ENCODE peak calls at places on chromosomes 1 and 21, in four cellular contexts. N, H, Q and Z are unnamed samples.

GRCh38 chr1:65170511-65171142 is 22.6 kb downstream of the AK4 start:
- DNase-seq in N (no peak), H (no peak), Q (no peak), Z (no peak)

GRCh38 chr1:119361611-119362010 is 7.0 kb upstream of the HAO2 start:
- DNase-seq in N (no peak), H (no peak), Q (no peak), Z (no peak)

GRCh38 chr21:41668051-41668541 is 98.8 kb downstream of the RIPK4 start:
- DNase-seq in N (no peak), H (no peak), Q (no peak), Z (no peak)

GRCh38 chr1:201433609-201434008 is 12.1 kb upstream of the TNNI1 start:
- DNase-seq in N (no peak), H (no peak), Q (no peak), Z (no peak)

GRCh38 chr1:9459784-9460407 is 79.4 kb upstream of the SLC25A33 start:
- DNase-seq in N (no peak), H (no peak), Q (no peak), Z (no peak)

GRCh38 chr1:56098956-56099355 is 480.4 kb downstream of the PLPP3 start:
- DNase-seq in N (no peak), H (no peak), Q (no peak), Z (no peak)

GRCh38 chr1:86429830-86430229 is 5.9 kb downstream of the CLCA2 start:
- DNase-seq in N (peak; percentile 46), H (no peak), Q (peak; percentile 25), Z (no peak)

GRCh38 chr1:210598135-210598652 is 269.5 kb downstream of the HHAT start:
- DNase-seq in N (peak; percentile 98), H (peak; percentile 20), Q (peak; percentile 43), Z (no peak)

GRCh38 chr1:161193561-161194235 is 5.2 kb downstream of the ADAMTS4 start:
- DNase-seq in N (no peak), H (no peak), Q (no peak), Z (no peak)

GRCh38 chr1:59526240-59526639 is 229.3 kb downstream of the FGGY start:
- DNase-seq in N (no peak), H (no peak), Q (no peak), Z (no peak)

GRCh38 chr1:12810691-12811408 is 19.7 kb downstream of the PRAMEF1 start:
- DNase-seq in N (no peak), H (no peak), Q (peak; percentile 64), Z (no peak)

GRCh38 chr1:197314672-197315071 is 46.6 kb downstream of the CRB1 start:
- DNase-seq in N (no peak), H (no peak), Q (no peak), Z (no peak)

GRCh38 chr1:22594396-22594795 is 31.1 kb downstream of the EPHA8 start:
- DNase-seq in N (no peak), H (no peak), Q (no peak), Z (no peak)

GRCh38 chr1:24526940-24527542 is 24.4 kb downstream of the RCAN3 start:
- DNase-seq in N (peak; percentile 25), H (no peak), Q (peak; percentile 54), Z (peak; percentile 72)

GRCh38 chr1:215566556-215567490 is at the start of gene KCTD3:
- DNase-seq in N (peak; percentile 81), H (peak; percentile 64), Q (peak; percentile 87), Z (peak; percentile 80)

GRCh38 chr1:175829845-175830244 is 86.5 kb upstream of the TNR start:
- DNase-seq in N (no peak), H (no peak), Q (no peak), Z (no peak)

GRCh38 chr1:98210064-98210463 is 289.2 kb upstream of the DPYD start:
- DNase-seq in N (peak; percentile 81), H (peak; percentile 13), Q (no peak), Z (peak; percentile 35)

GRCh38 chr1:177132141-177132540 is 32.4 kb downstream of the ASTN1 start:
- DNase-seq in N (no peak), H (no peak), Q (no peak), Z (no peak)

GRCh38 chr1:79198841-79199240 is 192.3 kb upstream of the ADGRL4 start:
- DNase-seq in N (no peak), H (no peak), Q (no peak), Z (no peak)

GRCh38 chr1:173531069-173531693 is 54.0 kb downstream of the PRDX6 start:
- DNase-seq in N (no peak), H (no peak), Q (no peak), Z (peak; percentile 17)

GRCh38 chr1:26154750-26155149 is 4.1 kb upstream of the FAM110D start:
- DNase-seq in N (no peak), H (no peak), Q (no peak), Z (peak; percentile 92)

GRCh38 chr1:224700915-224701531 is 84.9 kb downstream of the CNIH3 start:
- DNase-seq in N (peak; percentile 24), H (peak; percentile 19), Q (peak; percentile 56), Z (peak; percentile 88)

GRCh38 chr1:248861621-248862020 is 2.7 kb upstream of the ZNF692 start:
- DNase-seq in N (no peak), H (no peak), Q (no peak), Z (no peak)

GRCh38 chr21:46366966-46367365 is 43.0 kb downstream of the PCNT start:
- DNase-seq in N (no peak), H (no peak), Q (no peak), Z (no peak)

GRCh38 chr1:56502700-56503245 is 76.6 kb downstream of the PLPP3 start:
- DNase-seq in N (peak; percentile 11), H (peak; percentile 37), Q (peak; percentile 76), Z (no peak)

GRCh38 chr1:245512181-245512888 is 357.6 kb downstream of the KIF26B start:
- DNase-seq in N (no peak), H (no peak), Q (no peak), Z (no peak)

GRCh38 chr1:112576240-112576639 is 42.7 kb downstream of the ST7L start:
- DNase-seq in N (no peak), H (no peak), Q (no peak), Z (no peak)

GRCh38 chr1:53145942-53146708 is 3.7 kb upstream of the SLC1A7 start:
- DNase-seq in N (peak; percentile 95), H (peak; percentile 85), Q (peak; percentile 72), Z (no peak)

GRCh38 chr1:240468616-240469015 is 143.3 kb downstream of the GREM2 start:
- DNase-seq in N (no peak), H (no peak), Q (no peak), Z (no peak)

GRCh38 chr1:86068841-86069756 is 87.5 kb downstream of the COL24A1 start:
- DNase-seq in N (no peak), H (no peak), Q (no peak), Z (no peak)

GRCh38 chr1:54596756-54597155 is 26.6 kb downstream of the FAM151A start:
- DNase-seq in N (no peak), H (no peak), Q (no peak), Z (no peak)

GRCh38 chr1:19232526-19232851 is 18.8 kb downstream of the EMC1 start:
- DNase-seq in N (no peak), H (peak; percentile 25), Q (no peak), Z (no peak)

DNA sequence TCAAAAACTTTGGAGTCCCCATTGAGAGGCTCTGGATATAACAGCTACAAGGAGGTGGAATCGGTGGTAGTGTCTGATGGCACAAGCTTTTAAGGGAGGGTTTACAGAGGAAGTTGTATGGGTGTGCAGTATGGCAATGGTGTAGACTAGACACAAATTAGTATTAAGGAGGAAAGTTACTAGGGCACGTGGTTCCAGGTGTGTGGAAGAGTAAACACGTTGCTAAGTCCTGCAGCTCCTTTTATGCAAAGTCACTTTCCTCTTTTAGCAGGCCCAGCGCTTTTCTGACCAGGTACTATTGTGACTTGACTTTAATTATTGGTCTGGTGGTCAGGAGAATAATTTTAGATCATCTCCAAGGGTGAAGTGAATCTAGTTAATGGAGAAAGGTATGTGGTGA is 287.5 kb upstream of the B3GALT2 start:
- DNase-seq in N (no peak), H (no peak), Q (no peak), Z (no peak)
- TF ChIP-seq JUNB in N (no peak), H (no peak), Q (no peak), Z (no peak)

DNA sequence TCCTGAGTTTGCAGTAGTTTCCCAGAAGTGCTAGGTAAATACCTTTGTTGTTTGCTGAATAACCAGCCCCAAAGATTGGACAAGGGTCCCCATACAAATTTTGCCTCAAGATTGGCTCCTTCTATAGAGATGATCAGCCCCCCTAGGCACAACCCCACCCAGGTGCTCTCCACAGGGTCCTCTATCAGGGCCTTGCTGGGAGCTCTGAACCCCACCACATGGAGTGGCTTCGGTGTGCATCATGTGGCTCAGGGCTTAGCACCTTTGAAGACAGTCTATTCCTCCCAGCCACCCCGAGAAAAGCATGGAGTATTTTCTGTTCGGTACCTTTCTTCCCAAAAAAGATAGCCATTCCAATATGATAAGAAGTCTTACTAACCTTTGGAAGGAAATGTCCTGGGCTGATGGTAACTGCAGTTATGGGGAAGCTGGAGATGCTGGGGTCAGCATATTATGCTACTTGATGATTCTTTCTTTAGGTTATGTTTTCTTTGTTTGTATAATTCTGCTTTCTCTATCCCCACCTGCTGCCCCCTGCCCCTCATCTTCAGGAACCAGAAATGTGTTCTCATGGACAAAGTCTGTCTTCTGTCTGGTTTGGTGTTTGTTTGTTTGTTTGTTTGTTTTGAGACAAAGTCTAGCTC is 5.0 kb upstream of the TSPAN1 start:
- DNase-seq in N (no peak), H (no peak), Q (no peak), Z (no peak)
- H3K4me1 ChIP-seq in N (peaks cover 18% of the 10 kb centered on the region), H (peaks cover 17% of the 10 kb centered on the region), Q (peaks cover 41% of the 10 kb centered on the region), Z (peaks cover 30% of the 10 kb centered on the region)

GRCh38 chr1:155324717-155325595 is 4.3 kb downstream of the RUSC1 start:
- DNase-seq in N (peak; percentile 72), H (peak; percentile 45), Q (peak; percentile 72), Z (peak; percentile 94)
- TF ChIP-seq CTCF in N (peak; percentile 51), H (peak; percentile 79), Q (peak; percentile 61), Z (peak; percentile 67)

GRCh38 chr1:58390051-58390450 is 156.5 kb downstream of the OMA1 start:
- DNase-seq in N (no peak), H (no peak), Q (no peak), Z (no peak)

GRCh38 chr1:58391514-58391913 is 155.0 kb downstream of the OMA1 start:
- DNase-seq in N (no peak), H (no peak), Q (no peak), Z (no peak)

GRCh38 chr1:58395355-58395754 is 151.2 kb downstream of the OMA1 start:
- DNase-seq in N (peak; percentile 9), H (peak; percentile 45), Q (no peak), Z (no peak)

GRCh38 chr1:58392083-58392482 is 154.4 kb downstream of the OMA1 start:
- DNase-seq in N (no peak), H (no peak), Q (no peak), Z (no peak)

GRCh38 chr1:58391056-58391455 is 155.5 kb downstream of the OMA1 start:
- DNase-seq in N (no peak), H (no peak), Q (no peak), Z (no peak)
- TF ChIP-seq JUNB in N (no peak), H (no peak), Q (no peak), Z (no peak)